ENCODE peak calls at places on chromosomes 16 and 17, in ten cellular contexts. R is lung; M is vagina; H is kidney; Q is GM23338; A is CD8-positive, alpha-beta memory T cell; N is A549; U is CD8-positive, alpha-beta T cell; K is lower lobe of right lung; P is transverse colon. S is an unnamed sample.
A peak's percentile ranks its signal among the peaks of the same experiment; 100 is the strongest.

GRCh38 chr16:14302031-14302398 is 230.9 kb downstream of the MRTFB start:
- DNase-seq in R (no peak), M (no peak), H (peak; percentile 85), Q (peak; percentile 69), A (no peak), N (peak; percentile 81), U (no peak), K (no peak), P (peak; percentile 59), S (no peak)

GRCh38 chr17:80026359-80027042 is 9.2 kb downstream of the TBC1D16 start:
- DNase-seq in R (no peak), M (no peak), H (no peak), Q (no peak), A (no peak), N (no peak), U (no peak), K (no peak), P (peak; percentile 44), S (no peak)

GRCh38 chr16:3187798-3188674 is at the start of gene OR1F1:
- DNase-seq in R (no peak), M (no peak), H (no peak), Q (peak; percentile 81), A (peak; percentile 73), N (peak; percentile 95), U (no peak), K (no peak), P (no peak), S (peak; percentile 67)

GRCh38 chr17:42891539-42892152 is 9.0 kb upstream of the G6PC1 start:
- DNase-seq in R (no peak), M (no peak), H (peak; percentile 88), Q (peak; percentile 57), A (no peak), N (no peak), U (no peak), K (no peak), P (peak; percentile 38), S (no peak)

GRCh38 chr17:1673041-1673790 is 11.5 kb downstream of the PRPF8 start:
- DNase-seq in R (no peak), M (no peak), H (peak; percentile 47), Q (no peak), A (peak; percentile 19), N (no peak), U (no peak), K (no peak), P (peak; percentile 12), S (peak; percentile 71)

GRCh38 chr16:56682703-56683397 is 580 bp downstream of the MT1X start:
- DNase-seq in R (no peak), M (no peak), H (no peak), Q (peak; percentile 37), A (no peak), N (no peak), U (no peak), K (no peak), P (peak; percentile 20), S (no peak)

GRCh38 chr16:13936596-13937081 is 16.7 kb downstream of the ERCC4 start:
- DNase-seq in R (no peak), M (no peak), H (no peak), Q (no peak), A (no peak), N (peak; percentile 78), U (no peak), K (no peak), P (no peak), S (no peak)

GRCh38 chr16:30068750-30069574 is 3.4 kb downstream of the ALDOA start:
- DNase-seq in R (no peak), M (no peak), H (no peak), Q (peak; percentile 57), A (peak; percentile 50), N (peak; percentile 59), U (peak; percentile 31), K (no peak), P (peak; percentile 28), S (peak; percentile 77)

GRCh38 chr17:32283745-32284207 is 18.1 kb downstream of the RHBDL3 start:
- DNase-seq in R (no peak), M (no peak), H (no peak), Q (no peak), A (no peak), N (no peak), U (no peak), K (no peak), P (no peak), S (no peak)

GRCh38 chr16:73058221-73058615 is 10.3 kb upstream of the ZFHX3 start:
- DNase-seq in R (no peak), M (no peak), H (peak; percentile 82), Q (peak; percentile 62), A (no peak), N (no peak), U (no peak), K (peak; percentile 73), P (peak; percentile 58), S (no peak)

GRCh38 chr16:58148099-58148498 is 18.9 kb upstream of the CFAP20 start:
- DNase-seq in R (no peak), M (no peak), H (no peak), Q (no peak), A (no peak), N (no peak), U (no peak), K (no peak), P (no peak), S (no peak)

GRCh38 chr16:58152246-58152868 is 23.2 kb upstream of the CFAP20 start:
- DNase-seq in R (no peak), M (no peak), H (no peak), Q (no peak), A (no peak), N (no peak), U (no peak), K (no peak), P (no peak), S (no peak)

GRCh38 chr16:58148526-58148925 is 19.3 kb upstream of the CFAP20 start:
- DNase-seq in R (no peak), M (no peak), H (no peak), Q (peak; percentile 12), A (no peak), N (no peak), U (no peak), K (no peak), P (no peak), S (no peak)
- H3K4me1 ChIP-seq in R (no peaks in the 10 kb centered on the region), M (no peaks in the 10 kb centered on the region), H (no peaks in the 10 kb centered on the region), Q (no peaks in the 10 kb centered on the region), A (no peaks in the 10 kb centered on the region), N (no peaks in the 10 kb centered on the region), U (no peaks in the 10 kb centered on the region), K (no peaks in the 10 kb centered on the region), P (no peaks in the 10 kb centered on the region), S (no peaks in the 10 kb centered on the region)

DNA sequence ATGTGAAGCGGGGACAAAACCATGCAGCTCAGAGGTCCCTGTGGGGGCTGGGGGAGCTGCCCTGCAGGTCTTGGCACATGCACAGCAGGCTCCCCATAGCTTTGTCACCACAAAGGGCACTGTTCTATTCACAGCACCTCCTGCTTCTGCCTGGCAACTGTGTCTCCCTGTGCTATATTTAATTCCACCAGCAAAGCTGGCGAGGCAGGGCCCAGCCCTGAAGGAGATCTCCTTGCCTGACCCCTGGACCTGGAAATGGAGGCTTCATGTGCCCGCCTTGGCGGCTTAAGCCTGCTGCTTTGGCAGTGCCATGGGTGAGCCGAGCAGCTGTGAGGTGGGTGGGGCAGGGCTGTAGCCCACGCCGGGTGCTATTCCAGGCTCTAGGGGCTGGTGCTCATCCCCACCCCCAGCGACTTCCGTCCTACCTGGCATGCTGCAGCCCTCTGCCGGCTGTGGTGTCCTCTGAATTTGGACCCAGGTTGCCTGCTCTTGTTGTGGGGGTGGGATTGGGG is 6.8 kb downstream of the LDHD start:
- DNase-seq in R (no peak), M (peak; percentile 77), H (peak; percentile 82), Q (no peak), A (no peak), N (no peak), U (no peak), K (no peak), P (peak; percentile 80), S (no peak)
- H3K27ac ChIP-seq in R (peak overlapping the region; percentile 82), M (peak overlapping the region; percentile 81), H (peak overlapping the region; percentile 86), Q (no peak overlapping the region), A (no peak overlapping the region), N (peak overlapping the region; percentile 90), U (no peak overlapping the region), K (peak overlapping the region; percentile 74), P (peak overlapping the region; percentile 77), S (peak overlapping the region; percentile 56)

GRCh38 chr16:74606521-74607309 is at the start of gene GLG1:
- DNase-seq in R (peak; percentile 91), M (no peak), H (peak; percentile 97), Q (peak; percentile 95), A (peak; percentile 90), N (peak; percentile 91), U (peak; percentile 87), K (peak; percentile 95), P (peak; percentile 94), S (peak; percentile 91)

GRCh38 chr16:74605332-74605731 is 1.6 kb downstream of the GLG1 start:
- DNase-seq in R (no peak), M (no peak), H (no peak), Q (no peak), A (no peak), N (no peak), U (no peak), K (no peak), P (no peak), S (no peak)

GRCh38 chr16:74601131-74601871 is 5.6 kb downstream of the GLG1 start:
- DNase-seq in R (no peak), M (no peak), H (no peak), Q (no peak), A (peak; percentile 62), N (no peak), U (peak; percentile 56), K (no peak), P (peak; percentile 63), S (peak; percentile 87)

GRCh38 chr16:74605746-74606520 is 981 bp downstream of the GLG1 start:
- DNase-seq in R (no peak), M (no peak), H (no peak), Q (no peak), A (no peak), N (no peak), U (no peak), K (no peak), P (no peak), S (no peak)

GRCh38 chr16:74603848-74604247 is 3.1 kb downstream of the GLG1 start:
- DNase-seq in R (no peak), M (no peak), H (no peak), Q (no peak), A (no peak), N (no peak), U (no peak), K (no peak), P (no peak), S (no peak)
- H3K4me1 ChIP-seq in R (peaks cover 7% of the 10 kb centered on the region), M (peaks cover 57% of the 10 kb centered on the region), H (no peaks in the 10 kb centered on the region), Q (peaks cover 33% of the 10 kb centered on the region), A (peaks cover 77% of the 10 kb centered on the region), N (peaks cover 45% of the 10 kb centered on the region), U (peaks cover 77% of the 10 kb centered on the region), K (peaks cover 52% of the 10 kb centered on the region), P (peaks cover 31% of the 10 kb centered on the region), S (peaks cover 89% of the 10 kb centered on the region)

GRCh38 chr17:71349908-71350600 is 770.8 kb upstream of the SOX9 start:
- DNase-seq in R (no peak), M (no peak), H (no peak), Q (no peak), A (no peak), N (no peak), U (no peak), K (no peak), P (no peak), S (no peak)
- H3K27ac ChIP-seq in R (no peak overlapping the region), M (no peak overlapping the region), H (no peak overlapping the region), Q (no peak overlapping the region), A (no peak overlapping the region), N (no peak overlapping the region), U (no peak overlapping the region), K (no peak overlapping the region), P (no peak overlapping the region), S (no peak overlapping the region)

GRCh38 chr17:81518785-81519283 is 6.2 kb upstream of the ACTG1 start:
- DNase-seq in R (peak; percentile 71), M (no peak), H (peak; percentile 85), Q (peak; percentile 61), A (no peak), N (peak; percentile 58), U (no peak), K (peak; percentile 82), P (peak; percentile 78), S (no peak)
- H3K4me1 ChIP-seq in R (no peaks in the 10 kb centered on the region), M (peaks cover 57% of the 10 kb centered on the region), H (no peaks in the 10 kb centered on the region), Q (peaks cover 22% of the 10 kb centered on the region), A (peaks cover 37% of the 10 kb centered on the region), N (peaks cover 43% of the 10 kb centered on the region), U (peaks cover 42% of the 10 kb centered on the region), K (peaks cover 50% of the 10 kb centered on the region), P (peaks cover 43% of the 10 kb centered on the region), S (peaks cover 37% of the 10 kb centered on the region)

S was measured in CD4-positive, alpha-beta memory T cell.